ENCODE peak calls at places on chromosome 17, in six cellular contexts. A, R, U, G, D and S are unnamed samples.

GRCh38 chr17:41800601-41801373 is 11.0 kb downstream of the P3H4 start:
- DNase-seq in A (peak; percentile 85), R (no peak), U (no peak), G (peak; percentile 29), D (peak; percentile 42), S (no peak)

GRCh38 chr17:15922586-15922985 is 22.3 kb upstream of the ADORA2B start:
- DNase-seq in A (no peak), R (no peak), U (no peak), G (no peak), D (no peak), S (no peak)

GRCh38 chr17:19248923-19249574 is 11.9 kb downstream of the EPN2 start:
- DNase-seq in A (no peak), R (peak; percentile 72), U (no peak), G (peak; percentile 76), D (no peak), S (peak; percentile 69)

GRCh38 chr17:10803830-10804498 is at the start of gene TMEM238L:
- DNase-seq in A (no peak), R (no peak), U (no peak), G (peak; percentile 60), D (no peak), S (no peak)

GRCh38 chr17:78609198-78609597 is 32.0 kb upstream of the DNAH17 start:
- DNase-seq in A (no peak), R (no peak), U (no peak), G (no peak), D (no peak), S (no peak)

GRCh38 chr17:79808763-79809529 is 12.1 kb upstream of the CBX8 start:
- DNase-seq in A (no peak), R (no peak), U (no peak), G (no peak), D (peak; percentile 64), S (no peak)

GRCh38 chr17:70242781-70243437 is 73.6 kb downstream of the KCNJ2 start:
- DNase-seq in A (no peak), R (no peak), U (no peak), G (no peak), D (no peak), S (no peak)

GRCh38 chr17:973053-973452 is 6.5 kb downstream of the NXN start:
- DNase-seq in A (no peak), R (no peak), U (no peak), G (no peak), D (no peak), S (no peak)

GRCh38 chr17:80737106-80738019 is 192.7 kb downstream of the RPTOR start:
- DNase-seq in A (no peak), R (no peak), U (no peak), G (no peak), D (no peak), S (no peak)

GRCh38 chr17:82246040-82246364 is 17.2 kb downstream of the SLC16A3 start:
- DNase-seq in A (peak; percentile 36), R (no peak), U (no peak), G (no peak), D (no peak), S (no peak)

GRCh38 chr17:37791434-37791833 is 46.6 kb upstream of the HNF1B start:
- DNase-seq in A (no peak), R (no peak), U (no peak), G (no peak), D (peak; percentile 37), S (peak; percentile 62)

GRCh38 chr17:36727577-36727976 is 126.2 kb downstream of the MRM1 start:
- DNase-seq in A (no peak), R (no peak), U (no peak), G (no peak), D (peak; percentile 16), S (no peak)

GRCh38 chr17:42519546-42520444 is 16.2 kb upstream of the NAGLU start:
- DNase-seq in A (no peak), R (peak; percentile 99), U (peak; percentile 73), G (peak; percentile 94), D (peak; percentile 62), S (peak; percentile 96)

GRCh38 chr17:16415031-16415924 is at the start of gene TRPV2:
- DNase-seq in A (peak; percentile 91), R (no peak), U (peak; percentile 26), G (peak; percentile 54), D (peak; percentile 45), S (no peak)

GRCh38 chr17:33284022-33284421 is 9.1 kb downstream of the ASIC2 start:
- DNase-seq in A (no peak), R (peak; percentile 33), U (no peak), G (peak; percentile 32), D (no peak), S (no peak)

GRCh38 chr17:13114601-13115024 is 96.8 kb upstream of the ELAC2 start:
- DNase-seq in A (no peak), R (peak; percentile 24), U (peak; percentile 76), G (peak; percentile 35), D (peak; percentile 87), S (peak; percentile 17)

GRCh38 chr17:17579691-17580090 is 11.8 kb downstream of the PEMT start:
- DNase-seq in A (no peak), R (no peak), U (no peak), G (no peak), D (no peak), S (no peak)

GRCh38 chr17:47896672-47897490 is 845 bp downstream of the SP2 start:
- DNase-seq in A (no peak), R (no peak), U (no peak), G (no peak), D (no peak), S (no peak)

GRCh38 chr17:16379654-16380053 is 1.2 kb upstream of the UBB start:
- DNase-seq in A (no peak), R (no peak), U (no peak), G (no peak), D (no peak), S (no peak)

GRCh38 chr17:42112552-42113176 is at the start of gene DHX58:
- DNase-seq in A (peak; percentile 87), R (peak; percentile 53), U (no peak), G (peak; percentile 72), D (no peak), S (peak; percentile 64)

GRCh38 chr17:77768475-77768874 is 190.0 kb upstream of the TNRC6C start:
- DNase-seq in A (no peak), R (no peak), U (no peak), G (no peak), D (no peak), S (no peak)

GRCh38 chr17:80035937-80036714 is at the start of gene CCDC40:
- DNase-seq in A (peak; percentile 95), R (no peak), U (peak; percentile 89), G (peak; percentile 92), D (peak; percentile 94), S (no peak)

GRCh38 chr17:60145006-60145935 is 4.5 kb upstream of the CA4 start:
- DNase-seq in A (no peak), R (no peak), U (no peak), G (no peak), D (peak; percentile 91), S (no peak)

GRCh38 chr17:58966208-58966607 is 140.5 kb downstream of the TRIM37 start:
- DNase-seq in A (no peak), R (no peak), U (no peak), G (no peak), D (no peak), S (no peak)

GRCh38 chr17:58968662-58969061 is 138.0 kb downstream of the TRIM37 start:
- DNase-seq in A (no peak), R (no peak), U (no peak), G (no peak), D (no peak), S (no peak)

GRCh38 chr17:58970966-58971575 is 135.6 kb downstream of the TRIM37 start:
- DNase-seq in A (no peak), R (no peak), U (no peak), G (no peak), D (no peak), S (no peak)

GRCh38 chr17:58969156-58969555 is 137.5 kb downstream of the TRIM37 start:
- DNase-seq in A (no peak), R (no peak), U (no peak), G (no peak), D (no peak), S (no peak)

DNA sequence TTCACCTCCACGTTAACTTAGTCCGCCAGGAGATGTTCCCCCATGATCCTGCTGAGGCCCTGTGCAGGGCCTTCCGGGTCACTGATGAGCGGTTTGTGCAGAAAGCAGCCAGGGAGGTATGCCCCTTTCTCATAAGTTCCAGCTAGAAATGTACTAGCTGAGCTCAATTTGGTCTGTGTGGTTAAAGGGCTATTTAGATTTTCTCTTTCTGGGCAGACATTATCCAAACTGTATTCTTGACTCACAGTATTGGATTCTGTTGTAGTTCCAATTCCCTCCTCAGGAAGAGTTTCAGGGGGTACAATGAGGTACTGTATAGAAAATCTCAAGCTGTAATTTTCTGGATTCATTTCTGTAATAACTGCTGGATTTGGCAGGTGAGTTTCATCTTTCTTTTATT is 137.1 kb downstream of the TRIM37 start:
- DNase-seq in A (no peak), R (no peak), U (no peak), G (no peak), D (no peak), S (no peak)
- H3K4me3 ChIP-seq in A (no peak overlapping the region), R (no peak overlapping the region), U (no peak overlapping the region), G (no peak overlapping the region), D (no peak overlapping the region), S (no peak overlapping the region)

DNA sequence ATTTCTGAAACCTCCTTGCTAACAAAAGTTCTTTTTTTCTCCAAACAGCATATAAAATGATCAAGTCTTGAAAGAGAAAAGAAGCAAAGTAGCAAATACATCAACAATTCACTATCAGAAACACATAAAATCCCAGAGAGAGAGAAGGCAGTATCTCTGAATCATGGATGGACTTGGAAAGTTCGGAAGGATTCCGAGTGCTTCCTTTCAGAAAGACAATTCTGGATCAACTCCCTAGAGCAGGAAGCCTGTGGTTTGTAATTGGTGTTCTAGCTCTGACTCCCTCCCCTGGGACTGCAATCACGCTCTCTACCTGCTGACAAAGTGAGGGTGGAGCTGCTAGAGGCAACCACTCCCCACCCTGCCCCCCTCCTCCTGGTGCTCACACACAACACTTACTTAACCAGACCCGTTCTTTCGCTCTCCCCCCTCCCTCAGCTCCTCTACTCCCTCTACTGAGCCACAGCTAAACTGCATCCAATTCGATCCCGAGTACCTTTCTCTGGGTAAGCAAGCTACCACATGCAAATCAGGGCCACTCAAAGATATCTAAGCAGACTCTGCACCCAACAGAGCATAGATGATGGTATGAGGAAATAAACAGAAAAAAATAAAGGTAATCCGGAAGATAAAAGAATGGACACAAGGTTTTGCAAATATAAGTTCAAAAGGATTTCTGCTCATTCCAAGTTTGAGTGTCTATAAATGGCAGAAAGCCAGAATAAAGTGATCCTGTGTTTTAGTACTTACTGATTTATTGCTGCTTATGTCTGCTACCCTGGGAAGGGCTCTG is at the start of gene RNF43:
- DNase-seq in A (peak; percentile 83), R (peak; percentile 48), U (peak; percentile 95), G (peak; percentile 93), D (peak; percentile 94), S (peak; percentile 38)
- TF ChIP-seq CTCF in A (peak; percentile 61), R (peak; percentile 93), U (peak; percentile 96), G (peak; percentile 73), D (peak; percentile 78), S (peak; percentile 86)

DNA sequence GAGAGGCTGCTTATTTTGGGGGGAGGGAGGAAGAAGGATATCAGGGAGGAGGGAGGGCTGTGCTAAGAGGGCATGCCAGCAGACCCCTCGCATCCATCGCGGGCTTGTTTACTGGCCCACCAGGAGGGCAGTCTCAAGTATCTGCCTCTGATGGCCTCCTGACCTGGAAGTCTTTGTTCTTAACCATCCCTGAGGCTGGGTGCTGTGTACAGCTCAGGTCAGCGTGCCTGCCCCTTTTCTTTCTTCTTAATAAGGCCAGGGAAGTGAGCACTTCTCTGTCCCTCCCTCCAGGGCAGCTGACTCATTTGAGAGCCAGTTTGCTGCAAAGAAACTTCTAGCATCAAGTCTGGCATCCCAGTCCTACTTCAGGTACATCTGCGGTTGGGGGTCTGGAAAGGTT is 157.0 kb downstream of the CCDC182 start:
- DNase-seq in A (no peak), R (no peak), U (peak; percentile 20), G (no peak), D (peak; percentile 73), S (no peak)
- H3K4me3 ChIP-seq in A (no peak overlapping the region), R (no peak overlapping the region), U (no peak overlapping the region), G (no peak overlapping the region), D (no peak overlapping the region), S (no peak overlapping the region)

GRCh38 chr17:7502987-7503386 is 18.8 kb downstream of the POLR2A start:
- DNase-seq in A (no peak), R (no peak), U (peak; percentile 27), G (no peak), D (peak; percentile 48), S (no peak)
- TF ChIP-seq CTCF in A (no peak), R (peak; percentile 26), U (peak; percentile 25), G (no peak), D (peak; percentile 49), S (peak; percentile 22)